ENCODE peak calls at places on chromosomes 11 and 22, in four cellular contexts. E is fibroblast of lung, B is vagina, U is lower lobe of right lung. O is an unnamed sample. For H3K36me3, the result is how much of the 10 kb centered on the place peaks cover.

GRCh38 chr11:104154296-104154695 is 9.7 kb downstream of the PDGFD start:
- DNase-seq in B (no peak), E (no peak), U (no peak), O (no peak)

GRCh38 chr11:67057410-67057757 is 737 bp downstream of the RHOD start:
- DNase-seq in B (no peak), U (no peak), E (no peak), O (no peak)

GRCh38 chr11:61505640-61506155 is 2.9 kb upstream of the LRRC10B start:
- DNase-seq in U (no peak), B (no peak), E (no peak), O (no peak)

GRCh38 chr11:77821349-77821851 is 456 bp downstream of the AAMDC start:
- DNase-seq in E (peak), U (no peak), B (peak), O (no peak)

GRCh38 chr22:34410111-34410510 is 489.8 kb upstream of the LARGE1 start:
- DNase-seq in B (no peak), E (no peak), U (no peak), O (no peak)

GRCh38 chr11:115158053-115158452 is 346.2 kb downstream of the CADM1 start:
- DNase-seq in U (no peak), B (no peak), E (no peak), O (no peak)

GRCh38 chr11:129828301-129828836 is 12.7 kb downstream of the TMEM45B start:
- DNase-seq in B (no peak), E (no peak), U (no peak), O (no peak)

GRCh38 chr11:64875369-64876225 is 2.8 kb downstream of the EHD1 start:
- DNase-seq in U (no peak), E (no peak), B (no peak), O (no peak)

GRCh38 chr11:46450846-46451470 is 59.4 kb upstream of the CHRM4 start:
- DNase-seq in U (no peak), B (no peak), E (no peak), O (no peak)

GRCh38 chr22:45976351-45977002 is 485 bp downstream of the WNT7B start:
- DNase-seq in E (no peak), B (no peak), U (no peak), O (no peak)

GRCh38 chr11:36273110-36273509 is 16.1 kb downstream of the COMMD9 start:
- DNase-seq in B (no peak), U (no peak), E (peak), O (no peak)

GRCh38 chr11:40445391-40445790 is 1014.1 kb downstream of the LRRC4C start:
- DNase-seq in U (no peak), E (no peak), B (no peak), O (no peak)

GRCh38 chr11:75717608-75718403 is at the start of gene MOGAT2:
- DNase-seq in E (no peak), B (no peak), U (no peak), O (no peak)

GRCh38 chr11:128549256-128549944 is 38.0 kb downstream of the ETS1 start:
- DNase-seq in U (no peak), B (no peak), E (peak), O (no peak)

GRCh38 chr11:87030458-87031054 is 7.2 kb upstream of the TMEM135 start:
- DNase-seq in U (no peak), B (no peak), E (no peak), O (no peak)

GRCh38 chr11:134466035-134466908 is 54.2 kb upstream of the B3GAT1 start:
- DNase-seq in U (no peak), B (no peak), E (no peak), O (no peak)

GRCh38 chr22:43424865-43425630 is 13.2 kb downstream of the MPPED1 start:
- DNase-seq in E (no peak), B (no peak), U (peak), O (peak)

GRCh38 chr11:31620434-31620833 is 110.9 kb downstream of the ELP4 start:
- DNase-seq in E (no peak), B (no peak), U (no peak), O (no peak)

GRCh38 chr11:121936375-121936774 is 179.6 kb downstream of the BLID start:
- DNase-seq in B (no peak), E (no peak), U (no peak), O (no peak)

GRCh38 chr11:2101171-2101675 is 38.0 kb downstream of the IGF2 start:
- DNase-seq in E (no peak), B (no peak), U (peak), O (peak)

GRCh38 chr22:49937758-49938564 is 19.5 kb downstream of the CRELD2 start:
- DNase-seq in U (no peak), B (no peak), E (no peak), O (no peak)

GRCh38 chr11:120545813-120546212 is 34.3 kb downstream of the GRIK4 start:
- DNase-seq in B (no peak), U (no peak), E (no peak), O (no peak)

GRCh38 chr11:47415949-47416472 is 7.6 kb downstream of the SLC39A13 start:
- DNase-seq in B (no peak), E (peak), U (peak), O (peak)

GRCh38 chr11:68890490-68891231 is 13.0 kb downstream of the MRPL21 start:
- DNase-seq in E (peak), U (peak), B (no peak), O (no peak)

GRCh38 chr11:131025421-131026126 is 109.3 kb upstream of the SNX19 start:
- DNase-seq in B (no peak), U (no peak), E (no peak), O (no peak)

GRCh38 chr11:103805688-103806009 is 230.8 kb upstream of the DDI1 start:
- DNase-seq in U (no peak), B (no peak), E (no peak), O (no peak)

GRCh38 chr22:30305519-30305905 is 16.2 kb upstream of the CASTOR1 start:
- DNase-seq in U (no peak), E (no peak), B (no peak), O (no peak)

GRCh38 chr22:43337385-43337784 is 5.8 kb downstream of the SCUBE1 start:
- DNase-seq in E (no peak), U (no peak), B (no peak), O (no peak)

GRCh38 chr11:107856981-107857517 is 1.5 kb downstream of the SLC35F2 start:
- DNase-seq in B (no peak), U (no peak), E (no peak), O (no peak)

GRCh38 chr22:30893434-30894370 is 74.9 kb downstream of the MORC2 start:
- DNase-seq in B (peak), E (no peak), U (no peak), O (no peak)

GRCh38 chr11:30855383-30856006 is 269.3 kb upstream of the MPPED2 start:
- DNase-seq in B (no peak), U (no peak), E (peak), O (no peak)

GRCh38 chr22:41567452-41567768 is 6.6 kb downstream of the CSDC2 start:
- DNase-seq in B (no peak), U (no peak), E (no peak), O (no peak)

GRCh38 chr11:94958118-94958517 is 15.2 kb downstream of the CWC15 start:
- DNase-seq in B (no peak), U (no peak), E (peak), O (no peak)

GRCh38 chr11:18315893-18316292 is 6.0 kb downstream of the HPS5 start:
- DNase-seq in B (no peak), E (no peak), U (no peak), O (no peak)

GRCh38 chr11:18312663-18313420 is 9.1 kb downstream of the HPS5 start:
- DNase-seq in U (no peak), B (no peak), E (no peak), O (no peak)

GRCh38 chr11:18312012-18312411 is 9.9 kb downstream of the HPS5 start:
- DNase-seq in U (no peak), E (no peak), B (no peak), O (no peak)

GRCh38 chr11:18313985-18314763 is 7.8 kb downstream of the HPS5 start:
- DNase-seq in B (no peak), E (peak), U (no peak), O (no peak)

DNA sequence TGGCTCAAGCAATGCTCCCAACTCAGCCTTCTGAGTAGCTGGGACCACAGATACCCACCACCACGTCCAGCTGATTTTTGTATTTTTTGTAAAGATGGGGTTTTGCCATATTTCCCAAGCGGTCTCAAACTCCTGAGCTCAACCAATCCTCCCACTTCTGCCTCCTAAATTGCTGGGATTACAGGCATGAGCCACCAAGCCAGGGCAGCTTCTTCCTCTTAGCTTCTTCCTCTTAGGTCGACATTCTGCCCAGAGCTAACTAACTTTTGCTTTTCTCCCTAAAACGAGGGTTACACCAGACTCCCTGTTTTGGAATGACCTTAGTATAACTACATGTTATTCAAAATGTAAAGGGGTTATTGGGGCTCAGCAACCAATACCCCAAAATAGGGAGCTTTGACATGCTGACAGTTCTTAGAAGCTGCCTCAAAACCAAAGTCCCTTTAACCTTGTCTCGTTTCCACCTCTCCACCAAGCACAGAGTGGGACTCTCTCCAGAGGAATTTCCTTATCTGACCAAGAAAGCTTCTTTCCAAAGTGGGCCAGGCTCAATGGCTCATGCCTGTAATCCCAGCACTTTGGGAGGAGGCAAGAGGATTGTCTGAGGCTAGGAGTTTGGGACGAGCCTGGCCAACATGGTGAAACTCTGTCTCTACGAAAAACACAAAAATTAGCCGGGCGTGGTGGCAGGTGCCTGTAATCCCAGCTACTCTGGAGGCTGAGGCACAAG is 7.0 kb downstream of the HPS5 start:
- DNase-seq in B (no peak), U (no peak), E (no peak), O (no peak)
- H3K27ac ChIP-seq in B (no peak), U (peak), E (no peak), O (no peak)

DNA sequence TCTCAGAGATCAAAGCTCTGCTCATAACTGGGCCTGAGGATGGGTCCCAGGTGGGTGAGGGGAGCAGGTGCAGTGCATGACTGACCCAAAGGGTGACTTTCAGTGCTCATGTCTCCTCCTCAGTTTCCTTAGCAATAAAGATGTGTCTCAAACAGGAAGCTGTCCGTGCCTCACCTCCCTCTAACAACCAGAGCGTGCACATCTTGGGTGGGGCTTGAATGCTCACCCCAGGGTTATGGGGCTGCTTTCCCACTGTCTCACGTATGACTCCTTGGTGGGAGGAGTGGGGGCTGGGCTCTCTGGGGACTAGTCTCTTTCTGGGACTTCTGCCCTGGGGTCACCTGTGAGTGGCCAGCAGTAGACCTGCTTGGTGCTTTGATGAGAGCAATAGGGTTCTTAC is 53.9 kb upstream of the PHOX2A start:
- DNase-seq in B (peak), E (no peak), U (no peak), O (no peak)
- H3K36me3 ChIP-seq in B (under half), E (under half), U (half or more), O (under half)

DNA sequence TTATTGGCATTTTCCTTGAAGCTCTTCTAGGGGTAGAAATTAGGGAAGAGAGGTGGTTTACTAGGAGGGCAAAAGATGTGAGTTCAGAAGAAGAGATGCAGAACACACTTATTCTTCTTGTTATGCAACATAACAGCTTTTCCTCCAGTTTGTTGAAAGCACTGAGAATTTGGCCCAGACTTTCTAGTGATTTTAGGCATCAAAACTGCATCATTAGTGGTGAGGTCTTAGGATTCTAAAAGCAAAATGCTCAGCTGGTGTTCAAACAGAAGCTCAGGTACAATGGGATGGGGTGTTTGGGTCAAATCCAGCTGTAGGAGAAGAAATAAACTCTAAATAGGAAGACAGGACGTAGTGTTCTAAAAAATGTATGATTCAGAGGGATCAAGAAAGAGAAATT is 221.1 kb downstream of the OPCML start:
- DNase-seq in E (no peak), B (no peak), U (no peak), O (no peak)
- H3K27ac ChIP-seq in E (no peak), B (no peak), U (no peak), O (no peak)

GRCh38 chr22:26479792-26480610 is 3.6 kb downstream of the HPS4 start:
- DNase-seq in U (no peak), B (no peak), E (no peak), O (no peak)
- H3K36me3 ChIP-seq in U (under half), B (under half), E (under half), O (under half)

DNA sequence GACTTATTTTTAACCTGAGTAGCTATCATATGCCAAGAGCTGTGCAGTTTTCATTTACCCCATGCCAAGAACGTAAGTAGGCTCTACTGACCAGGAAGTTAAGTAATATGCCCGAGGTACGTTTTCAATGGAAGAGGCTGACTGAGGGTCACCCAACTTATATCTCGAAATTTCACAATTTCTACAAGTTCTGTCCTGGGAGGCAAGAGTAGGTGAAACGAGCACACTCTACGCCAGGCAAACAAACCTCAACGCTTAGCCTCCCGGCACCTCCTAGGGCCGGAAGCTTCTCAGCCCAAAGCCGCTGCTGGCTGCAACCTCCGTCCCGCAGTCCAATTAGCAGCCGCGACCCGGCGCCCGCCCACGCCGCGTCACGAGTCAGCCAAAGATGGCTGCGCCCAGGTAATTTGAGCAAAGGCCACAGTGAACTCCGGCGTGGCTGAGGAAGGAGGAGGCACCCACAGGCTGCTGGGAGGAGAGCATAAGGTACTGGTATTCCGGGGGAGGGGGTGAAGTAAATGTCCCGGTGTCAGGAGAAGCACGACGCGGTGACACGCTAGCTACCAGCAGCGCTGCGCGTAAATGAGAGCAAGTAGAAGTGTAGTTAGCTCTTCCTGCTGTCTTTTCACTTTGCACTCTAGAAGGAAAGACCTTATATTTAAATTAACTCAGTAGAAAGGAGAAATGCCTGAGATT is at the start of gene TMEM126A:
- DNase-seq in E (peak), U (peak), B (no peak), O (peak)
- H3K27ac ChIP-seq in E (peak), U (peak), B (peak), O (peak)

GRCh38 chr22:38228873-38229740 is 27.3 kb downstream of the MAFF start:
- DNase-seq in E (peak), U (no peak), B (no peak), O (peak)
- H3K36me3 ChIP-seq in E (under half), U (half or more), B (under half), O (half or more)

GRCh38 chr11:70859180-70859579 is 393.2 kb downstream of the SHANK2 start:
- DNase-seq in U (no peak), B (no peak), E (no peak), O (no peak)
- H3K27ac ChIP-seq in U (no peak), B (no peak), E (no peak), O (no peak)

GRCh38 chr22:44909241-44909640 is 100.6 kb downstream of the PHF21B start:
- DNase-seq in B (no peak), E (no peak), U (no peak), O (no peak)
- H3K36me3 ChIP-seq in B (under half), E (under half), U (under half), O (under half)